ENCODE peak calls at places on chromosome 11, in ten cellular contexts. W, Z, H, P, C, I, U, E, D and Q are unnamed samples.

GRCh38 chr11:71191201-71191600 is 61.2 kb downstream of the SHANK2 start:
- DNase-seq in W (no peak), Z (no peak), H (no peak), P (no peak), C (no peak), I (no peak), U (no peak), E (peak; percentile 60), D (no peak), Q (no peak)

GRCh38 chr11:35097814-35098213 is 41.2 kb upstream of the CD44 start:
- DNase-seq in W (no peak), Z (no peak), H (no peak), P (no peak), C (no peak), I (no peak), U (no peak), E (no peak), D (no peak), Q (no peak)

GRCh38 chr11:111344032-111344431 is 35.0 kb downstream of the POU2AF1 start:
- DNase-seq in W (peak; percentile 57), Z (no peak), H (peak; percentile 38), P (no peak), C (no peak), I (no peak), U (peak; percentile 85), E (no peak), D (no peak), Q (no peak)

GRCh38 chr11:108915666-108916065 is 250.8 kb downstream of the DDX10 start:
- DNase-seq in W (peak; percentile 63), Z (no peak), H (no peak), P (no peak), C (no peak), I (no peak), U (no peak), E (no peak), D (no peak), Q (no peak)

GRCh38 chr11:46906596-46906995 is 11.8 kb downstream of the LRP4 start:
- DNase-seq in W (peak; percentile 25), Z (no peak), H (peak; percentile 81), P (no peak), C (no peak), I (no peak), U (no peak), E (no peak), D (no peak), Q (no peak)

GRCh38 chr11:57499413-57499982 is 16.0 kb downstream of the SLC43A1 start:
- DNase-seq in W (peak; percentile 90), Z (peak; percentile 92), H (peak; percentile 99), P (peak; percentile 87), C (peak; percentile 21), I (no peak), U (peak; percentile 95), E (peak; percentile 98), D (peak; percentile 99), Q (no peak)

GRCh38 chr11:118607401-118608267 is at the start of gene PHLDB1:
- DNase-seq in W (peak; percentile 72), Z (no peak), H (peak; percentile 85), P (no peak), C (no peak), I (no peak), U (peak; percentile 89), E (peak; percentile 91), D (peak; percentile 92), Q (no peak)

GRCh38 chr11:64035081-64035524 is 628 bp upstream of the FLRT1 start:
- DNase-seq in W (no peak), Z (no peak), H (no peak), P (no peak), C (no peak), I (no peak), U (no peak), E (no peak), D (no peak), Q (no peak)

GRCh38 chr11:120210651-120211521 is at the start of gene OAF:
- DNase-seq in W (peak; percentile 85), Z (peak; percentile 96), H (peak; percentile 93), P (peak; percentile 56), C (no peak), I (peak; percentile 93), U (peak; percentile 90), E (no peak), D (no peak), Q (no peak)

GRCh38 chr11:22674470-22675426 is 8.3 kb downstream of the GAS2 start:
- DNase-seq in W (no peak), Z (no peak), H (no peak), P (no peak), C (no peak), I (no peak), U (no peak), E (no peak), D (no peak), Q (no peak)

GRCh38 chr11:96317576-96317975 is 25.4 kb downstream of the MAML2 start:
- DNase-seq in W (no peak), Z (no peak), H (no peak), P (no peak), C (no peak), I (no peak), U (no peak), E (no peak), D (no peak), Q (no peak)

GRCh38 chr11:129992161-129992944 is 10.3 kb downstream of the PRDM10 start:
- DNase-seq in W (peak; percentile 60), Z (peak; percentile 55), H (peak; percentile 85), P (no peak), C (no peak), I (no peak), U (peak; percentile 24), E (no peak), D (peak; percentile 34), Q (peak; percentile 10)

GRCh38 chr11:62895501-62895900 is 14.8 kb downstream of the SLC3A2 start:
- DNase-seq in W (no peak), Z (no peak), H (no peak), P (no peak), C (no peak), I (no peak), U (no peak), E (no peak), D (no peak), Q (no peak)

GRCh38 chr11:17267576-17267975 is 9.0 kb upstream of the NUCB2 start:
- DNase-seq in W (peak; percentile 72), Z (no peak), H (no peak), P (no peak), C (no peak), I (no peak), U (peak; percentile 81), E (no peak), D (no peak), Q (no peak)

GRCh38 chr11:17846852-17847453 is 112.4 kb downstream of the KCNC1 start:
- DNase-seq in W (peak; percentile 53), Z (no peak), H (no peak), P (no peak), C (no peak), I (no peak), U (peak; percentile 12), E (no peak), D (no peak), Q (no peak)

GRCh38 chr11:81080476-81080875 is 1639.6 kb upstream of the TENM4 start:
- DNase-seq in W (peak; percentile 3), Z (no peak), H (no peak), P (no peak), C (no peak), I (no peak), U (no peak), E (no peak), D (no peak), Q (no peak)

GRCh38 chr11:109697140-109697843 is 275.3 kb downstream of the C11orf87 start:
- DNase-seq in W (peak; percentile 63), Z (peak; percentile 34), H (peak; percentile 69), P (no peak), C (peak; percentile 29), I (peak; percentile 2), U (peak; percentile 76), E (no peak), D (no peak), Q (no peak)

GRCh38 chr11:68989936-68990606 is 9.3 kb upstream of the MRGPRD start:
- DNase-seq in W (no peak), Z (no peak), H (no peak), P (peak; percentile 22), C (no peak), I (no peak), U (no peak), E (peak; percentile 53), D (peak; percentile 56), Q (no peak)